ENCODE peak calls at places on chromosome 16, in ten cellular contexts. C is uterus, V is upper lobe of left lung, M is astrocyte of the spinal cord, O is fibroblast of the aortic adventitia, F is lower leg skin, K is astrocyte of the cerebellum, N is ovary, Y is fibroblast of lung, E is HFF-Myc. Q is an unnamed sample.

GRCh38 chr16:63365665-63366064 is 1329.4 kb upstream of the CDH8 start:
- DNase-seq in M (no peak), C (no peak), O (no peak), F (no peak), N (no peak), E (no peak), K (no peak), Y (no peak), V (no peak), Q (no peak)

GRCh38 chr16:75697571-75697970 is 3.7 kb downstream of the DUXB start:
- DNase-seq in E (no peak), Y (no peak), M (no peak), N (no peak), F (no peak), O (no peak), V (no peak), C (no peak), K (no peak), Q (no peak)

GRCh38 chr16:24045641-24046040 is 209.9 kb downstream of the PRKCB start:
- DNase-seq in E (no peak), N (no peak), Y (no peak), C (no peak), K (no peak), O (no peak), F (no peak), M (no peak), V (no peak), Q (no peak)

GRCh38 chr16:89320717-89321501 is 103.4 kb downstream of the ZNF778 start:
- DNase-seq in V (peak; percentile 77), E (no peak), Y (peak; percentile 42), O (peak; percentile 71), C (no peak), K (peak; percentile 35), N (peak; percentile 63), M (peak; percentile 59), F (no peak), Q (peak; percentile 45)

GRCh38 chr16:23334421-23334853 is 32.3 kb downstream of the SCNN1B start:
- DNase-seq in Y (no peak), K (no peak), O (no peak), C (no peak), V (no peak), M (no peak), F (no peak), N (no peak), E (no peak), Q (no peak)

GRCh38 chr16:12239953-12240485 is 263.5 kb downstream of the SNX29 start:
- DNase-seq in M (peak; percentile 49), K (peak; percentile 60), V (no peak), F (peak; percentile 28), N (no peak), Y (peak; percentile 73), C (no peak), O (peak; percentile 79), E (no peak), Q (peak; percentile 72)

GRCh38 chr16:22055881-22056280 is 36.5 kb upstream of the VWA3A start:
- DNase-seq in F (no peak), O (no peak), E (no peak), K (no peak), N (no peak), M (no peak), C (no peak), V (no peak), Y (no peak), Q (no peak)

GRCh38 chr16:69820926-69821541 is 58.9 kb downstream of the WWP2 start:
- DNase-seq in O (peak; percentile 23), N (no peak), C (no peak), F (no peak), K (no peak), V (peak; percentile 53), M (no peak), Y (peak; percentile 66), E (peak; percentile 48), Q (peak; percentile 6)

GRCh38 chr16:7013990-7014389 is 318.7 kb upstream of the RBFOX1 start:
- DNase-seq in F (no peak), O (peak; percentile 3), C (no peak), N (no peak), M (no peak), K (no peak), V (no peak), E (no peak), Y (peak; percentile 7), Q (peak; percentile 7)

GRCh38 chr16:68478526-68479249 is 30.4 kb upstream of the SMPD3 start:
- DNase-seq in M (no peak), Y (no peak), C (no peak), V (no peak), F (no peak), K (no peak), O (no peak), E (no peak), N (no peak), Q (no peak)

GRCh38 chr16:57732011-57732410 is 3.6 kb upstream of the KATNB1 start:
- DNase-seq in O (peak; percentile 77), N (no peak), E (no peak), V (no peak), C (no peak), K (no peak), F (no peak), M (no peak), Y (peak; percentile 74), Q (peak; percentile 68)

GRCh38 chr16:81546781-81547180 is 102.2 kb downstream of the CMIP start:
- DNase-seq in K (no peak), Y (no peak), V (no peak), E (no peak), O (no peak), N (no peak), M (no peak), C (no peak), F (no peak), Q (no peak)

GRCh38 chr16:67164599-67165061 is at the start of gene HSF4:
- DNase-seq in Y (peak; percentile 44), F (no peak), V (peak; percentile 94), C (peak; percentile 67), M (no peak), K (no peak), E (no peak), O (no peak), N (peak; percentile 71), Q (no peak)

GRCh38 chr16:67162439-67163163 is 1.9 kb upstream of the HSF4 start:
- DNase-seq in V (no peak), N (no peak), M (no peak), K (no peak), E (no peak), O (no peak), C (no peak), F (no peak), Y (no peak), Q (peak; percentile 34)

GRCh38 chr16:67163903-67164558 is 514 bp upstream of the HSF4 start:
- DNase-seq in K (no peak), E (no peak), O (no peak), M (no peak), N (peak; percentile 73), F (no peak), V (peak; percentile 88), Y (peak; percentile 57), C (no peak), Q (no peak)

GRCh38 chr16:67161595-67162058 is 1.9 kb downstream of the FBXL8 start:
- DNase-seq in E (no peak), M (no peak), V (peak; percentile 74), O (no peak), F (no peak), N (peak; percentile 54), Y (no peak), K (no peak), C (no peak), Q (no peak)

GRCh38 chr16:67163164-67163902 is 1.2 kb upstream of the HSF4 start:
- DNase-seq in M (peak; percentile 36), Y (peak; percentile 56), N (peak; percentile 76), F (no peak), K (no peak), V (peak; percentile 92), E (no peak), O (peak; percentile 56), C (no peak), Q (peak; percentile 52)
- H3K4me3 ChIP-seq in M (no peak overlapping the region), Y (peak overlapping the region; percentile 19), N (peak overlapping the region; percentile 33), F (peak overlapping the region; percentile 16), K (peak overlapping the region; percentile 18), V (no peak overlapping the region), E (peak overlapping the region; percentile 15), O (peak overlapping the region; percentile 25), C (peak overlapping the region; percentile 32), Q (no peak overlapping the region)

GRCh38 chr16:73049051-73049910 is 1.4 kb upstream of the ZFHX3 start:
- DNase-seq in M (no peak), F (no peak), E (no peak), N (no peak), O (no peak), K (no peak), Y (no peak), V (no peak), C (no peak), Q (no peak)
- H3K4me3 ChIP-seq in M (peak overlapping the region; percentile 63), F (no peak overlapping the region), E (no peak overlapping the region), N (no peak overlapping the region), O (peak overlapping the region; percentile 80), K (no peak overlapping the region), Y (no peak overlapping the region), V (no peak overlapping the region), C (peak overlapping the region; percentile 92), Q (no peak overlapping the region)

DNA sequence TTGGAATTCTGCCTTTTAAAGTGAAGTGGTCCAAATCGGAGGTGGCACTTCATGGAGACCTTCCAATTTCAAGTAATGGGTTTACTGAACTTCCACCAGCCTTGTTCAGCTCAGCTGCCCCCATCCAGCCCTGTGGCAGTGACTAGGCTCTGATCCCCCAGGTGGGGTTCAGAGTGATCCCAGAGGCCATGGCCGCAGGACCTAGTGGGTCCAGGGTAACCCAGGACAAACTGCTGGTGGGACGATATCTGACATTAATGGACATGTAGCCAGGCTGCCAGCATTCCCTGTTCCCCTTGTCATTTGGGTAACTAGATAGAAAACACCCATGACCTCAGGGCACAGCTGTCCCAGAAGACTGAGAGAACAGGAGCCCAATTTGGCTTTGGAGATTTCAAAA is 209.9 kb downstream of the GSG1L start:
- DNase-seq in E (no peak), C (no peak), K (no peak), F (no peak), N (no peak), V (no peak), M (no peak), O (no peak), Y (no peak), Q (no peak)
- H3K4me3 ChIP-seq in E (no peak overlapping the region), C (no peak overlapping the region), K (no peak overlapping the region), F (no peak overlapping the region), N (no peak overlapping the region), V (no peak overlapping the region), M (no peak overlapping the region), O (no peak overlapping the region), Y (no peak overlapping the region), Q (no peak overlapping the region)

DNA sequence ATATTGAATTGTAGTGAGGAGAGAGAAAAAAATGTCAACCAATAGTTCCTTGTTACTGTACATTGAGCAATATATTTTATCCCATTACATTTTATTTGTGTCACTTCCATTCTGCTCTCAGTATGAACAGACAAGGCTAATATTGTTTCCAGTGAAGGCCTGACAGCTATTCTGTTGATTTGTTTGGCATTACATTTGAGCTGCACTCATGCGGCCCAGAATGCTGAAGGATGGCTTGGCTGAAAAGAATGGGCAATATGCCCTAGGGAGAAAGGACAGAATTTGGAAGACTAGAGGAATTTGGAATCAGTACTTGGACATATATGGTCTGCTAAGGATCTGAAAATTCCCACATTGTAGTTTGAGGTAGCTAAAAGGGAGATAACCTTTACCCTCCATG is 1294.4 kb downstream of the CDH8 start:
- DNase-seq in V (no peak), E (no peak), O (no peak), F (no peak), N (no peak), M (no peak), K (no peak), C (no peak), Y (no peak), Q (no peak)
- H3K4me3 ChIP-seq in V (no peak overlapping the region), E (no peak overlapping the region), O (no peak overlapping the region), F (no peak overlapping the region), N (no peak overlapping the region), M (no peak overlapping the region), K (no peak overlapping the region), C (no peak overlapping the region), Y (no peak overlapping the region), Q (no peak overlapping the region)

GRCh38 chr16:84036131-84036530 is 6.5 kb downstream of the SLC38A8 start:
- DNase-seq in C (no peak), Y (no peak), E (no peak), N (no peak), V (no peak), F (no peak), O (no peak), K (no peak), M (no peak), Q (no peak)
- H3K4me3 ChIP-seq in C (no peak overlapping the region), Y (no peak overlapping the region), E (no peak overlapping the region), N (no peak overlapping the region), V (no peak overlapping the region), F (no peak overlapping the region), O (no peak overlapping the region), K (no peak overlapping the region), M (no peak overlapping the region), Q (no peak overlapping the region)